ENCODE peak calls at places on chromosomes 7 and 10, in eight cellular contexts. One of them, this sample, is unnamed.

GRCh38 chr7:35694161-35694783 is 663 bp downstream of the HERPUD2 start:
- DNase-seq in PC-3: peak; percentile 23
- DNase-seq in mesenchymal stem cell: peak; percentile 51
- DNase-seq in PC-9: no peak
- DNase-seq in heart right ventricle: no peak
- DNase-seq in epithelial cell of esophagus: no peak
- DNase-seq in transverse colon: no peak
- DNase-seq in uterus: no peak
- DNase-seq in this sample: no peak

GRCh38 chr7:148661471-148661870 is 37.2 kb upstream of the CUL1 start:
- DNase-seq in PC-9: no peak
- DNase-seq in transverse colon: no peak
- DNase-seq in PC-3: no peak
- DNase-seq in epithelial cell of esophagus: no peak
- DNase-seq in heart right ventricle: no peak
- DNase-seq in uterus: no peak
- DNase-seq in mesenchymal stem cell: no peak
- DNase-seq in this sample: no peak

GRCh38 chr7:5692112-5692844 is 89.2 kb downstream of the RNF216 start:
- DNase-seq in PC-3: peak; percentile 93
- DNase-seq in uterus: peak; percentile 85
- DNase-seq in PC-9: peak; percentile 44
- DNase-seq in heart right ventricle: peak; percentile 80
- DNase-seq in transverse colon: peak; percentile 50
- DNase-seq in epithelial cell of esophagus: peak; percentile 97
- DNase-seq in mesenchymal stem cell: peak; percentile 99
- DNase-seq in this sample: peak; percentile 89

GRCh38 chr10:4316166-4316810 is 509.7 kb upstream of the AKR1E2 start:
- DNase-seq in mesenchymal stem cell: peak; percentile 28
- DNase-seq in epithelial cell of esophagus: peak; percentile 29
- DNase-seq in PC-9: no peak
- DNase-seq in PC-3: no peak
- DNase-seq in transverse colon: no peak
- DNase-seq in uterus: no peak
- DNase-seq in heart right ventricle: peak; percentile 22
- DNase-seq in this sample: peak; percentile 59

GRCh38 chr10:54903770-54904169 is 102.7 kb upstream of the PCDH15 start:
- DNase-seq in epithelial cell of esophagus: no peak
- DNase-seq in PC-9: no peak
- DNase-seq in mesenchymal stem cell: no peak
- DNase-seq in heart right ventricle: no peak
- DNase-seq in PC-3: no peak
- DNase-seq in uterus: no peak
- DNase-seq in transverse colon: no peak
- DNase-seq in this sample: no peak

GRCh38 chr7:13235961-13236360 is 548.5 kb downstream of the ARL4A start:
- DNase-seq in uterus: no peak
- DNase-seq in epithelial cell of esophagus: no peak
- DNase-seq in PC-9: no peak
- DNase-seq in PC-3: no peak
- DNase-seq in transverse colon: no peak
- DNase-seq in heart right ventricle: no peak
- DNase-seq in mesenchymal stem cell: peak; percentile 4
- DNase-seq in this sample: no peak

GRCh38 chr7:42671627-42672026 is 240.2 kb downstream of the C7orf25 start:
- DNase-seq in mesenchymal stem cell: peak; percentile 58
- DNase-seq in transverse colon: no peak
- DNase-seq in PC-9: no peak
- DNase-seq in heart right ventricle: no peak
- DNase-seq in epithelial cell of esophagus: peak; percentile 93
- DNase-seq in uterus: no peak
- DNase-seq in PC-3: peak; percentile 55
- DNase-seq in this sample: no peak

GRCh38 chr10:60114765-60115586 is 208.6 kb upstream of the CCDC6 start:
- DNase-seq in uterus: no peak
- DNase-seq in mesenchymal stem cell: peak; percentile 68
- DNase-seq in heart right ventricle: no peak
- DNase-seq in transverse colon: no peak
- DNase-seq in PC-3: peak; percentile 96
- DNase-seq in epithelial cell of esophagus: peak; percentile 68
- DNase-seq in PC-9: peak; percentile 16
- DNase-seq in this sample: no peak

GRCh38 chr10:15245530-15245929 is 77.0 kb upstream of the NMT2 start:
- DNase-seq in epithelial cell of esophagus: no peak
- DNase-seq in heart right ventricle: no peak
- DNase-seq in PC-9: no peak
- DNase-seq in transverse colon: no peak
- DNase-seq in uterus: no peak
- DNase-seq in mesenchymal stem cell: peak; percentile 8
- DNase-seq in PC-3: no peak
- DNase-seq in this sample: peak; percentile 19

GRCh38 chr10:73648252-73648651 is 7.0 kb upstream of the MYOZ1 start:
- DNase-seq in PC-3: no peak
- DNase-seq in PC-9: no peak
- DNase-seq in epithelial cell of esophagus: no peak
- DNase-seq in heart right ventricle: peak; percentile 47
- DNase-seq in mesenchymal stem cell: no peak
- DNase-seq in uterus: no peak
- DNase-seq in transverse colon: no peak
- DNase-seq in this sample: no peak

GRCh38 chr10:62049815-62050626 is 148.5 kb downstream of the ARID5B start:
- DNase-seq in PC-3: peak; percentile 64
- DNase-seq in epithelial cell of esophagus: no peak
- DNase-seq in heart right ventricle: no peak
- DNase-seq in mesenchymal stem cell: peak; percentile 42
- DNase-seq in transverse colon: no peak
- DNase-seq in uterus: no peak
- DNase-seq in PC-9: no peak
- DNase-seq in this sample: no peak

GRCh38 chr10:96697438-96697837 is 22.9 kb downstream of the PIK3AP1 start:
- DNase-seq in PC-3: no peak
- DNase-seq in heart right ventricle: no peak
- DNase-seq in mesenchymal stem cell: no peak
- DNase-seq in uterus: no peak
- DNase-seq in PC-9: no peak
- DNase-seq in transverse colon: no peak
- DNase-seq in epithelial cell of esophagus: no peak
- DNase-seq in this sample: no peak

GRCh38 chr10:28302668-28303488 is at the start of gene MPP7:
- DNase-seq in mesenchymal stem cell: peak; percentile 98
- DNase-seq in transverse colon: peak; percentile 95
- DNase-seq in uterus: peak; percentile 96
- DNase-seq in PC-9: peak; percentile 90
- DNase-seq in PC-3: peak; percentile 96
- DNase-seq in epithelial cell of esophagus: peak; percentile 99
- DNase-seq in heart right ventricle: peak; percentile 93
- DNase-seq in this sample: peak; percentile 93

GRCh38 chr10:30725661-30726060 is 96.1 kb upstream of the LYZL2 start:
- DNase-seq in PC-9: no peak
- DNase-seq in epithelial cell of esophagus: no peak
- DNase-seq in transverse colon: no peak
- DNase-seq in uterus: no peak
- DNase-seq in PC-3: no peak
- DNase-seq in heart right ventricle: no peak
- DNase-seq in mesenchymal stem cell: no peak
- DNase-seq in this sample: no peak

GRCh38 chr10:17431871-17432311 is 22.5 kb downstream of the ST8SIA6 start:
- DNase-seq in epithelial cell of esophagus: peak; percentile 29
- DNase-seq in PC-9: no peak
- DNase-seq in transverse colon: no peak
- DNase-seq in PC-3: peak; percentile 6
- DNase-seq in mesenchymal stem cell: no peak
- DNase-seq in uterus: no peak
- DNase-seq in heart right ventricle: no peak
- DNase-seq in this sample: no peak

GRCh38 chr10:128306966-128307365 is 180.7 kb upstream of the MKI67 start:
- DNase-seq in transverse colon: no peak
- DNase-seq in heart right ventricle: no peak
- DNase-seq in mesenchymal stem cell: no peak
- DNase-seq in PC-3: no peak
- DNase-seq in epithelial cell of esophagus: no peak
- DNase-seq in uterus: no peak
- DNase-seq in PC-9: no peak
- DNase-seq in this sample: no peak

GRCh38 chr10:12588091-12588850 is 238.9 kb downstream of the CAMK1D start:
- DNase-seq in epithelial cell of esophagus: peak; percentile 90
- DNase-seq in transverse colon: peak; percentile 24
- DNase-seq in uterus: no peak
- DNase-seq in PC-3: peak; percentile 63
- DNase-seq in mesenchymal stem cell: no peak
- DNase-seq in heart right ventricle: no peak
- DNase-seq in PC-9: no peak
- DNase-seq in this sample: no peak
- H3K4me3 ChIP-seq in epithelial cell of esophagus: no peak overlapping the region
- H3K4me3 ChIP-seq in transverse colon: no peak overlapping the region
- H3K4me3 ChIP-seq in uterus: no peak overlapping the region
- H3K4me3 ChIP-seq in PC-3: peak overlapping the region; percentile 61
- H3K4me3 ChIP-seq in mesenchymal stem cell: peak overlapping the region; percentile 70
- H3K4me3 ChIP-seq in heart right ventricle: no peak overlapping the region
- H3K4me3 ChIP-seq in PC-9: no peak overlapping the region
- H3K4me3 ChIP-seq in this sample: no peak overlapping the region

GRCh38 chr10:11527700-11528255 is 83.7 kb downstream of the USP6NL start:
- DNase-seq in heart right ventricle: no peak
- DNase-seq in transverse colon: no peak
- DNase-seq in epithelial cell of esophagus: no peak
- DNase-seq in PC-3: no peak
- DNase-seq in PC-9: no peak
- DNase-seq in uterus: no peak
- DNase-seq in mesenchymal stem cell: peak; percentile 61
- DNase-seq in this sample: no peak
- H3K4me3 ChIP-seq in heart right ventricle: no peak overlapping the region
- H3K4me3 ChIP-seq in transverse colon: no peak overlapping the region
- H3K4me3 ChIP-seq in epithelial cell of esophagus: no peak overlapping the region
- H3K4me3 ChIP-seq in PC-3: no peak overlapping the region
- H3K4me3 ChIP-seq in PC-9: no peak overlapping the region
- H3K4me3 ChIP-seq in uterus: no peak overlapping the region
- H3K4me3 ChIP-seq in mesenchymal stem cell: peak overlapping the region; percentile 63
- H3K4me3 ChIP-seq in this sample: peak overlapping the region; percentile 17

DNA sequence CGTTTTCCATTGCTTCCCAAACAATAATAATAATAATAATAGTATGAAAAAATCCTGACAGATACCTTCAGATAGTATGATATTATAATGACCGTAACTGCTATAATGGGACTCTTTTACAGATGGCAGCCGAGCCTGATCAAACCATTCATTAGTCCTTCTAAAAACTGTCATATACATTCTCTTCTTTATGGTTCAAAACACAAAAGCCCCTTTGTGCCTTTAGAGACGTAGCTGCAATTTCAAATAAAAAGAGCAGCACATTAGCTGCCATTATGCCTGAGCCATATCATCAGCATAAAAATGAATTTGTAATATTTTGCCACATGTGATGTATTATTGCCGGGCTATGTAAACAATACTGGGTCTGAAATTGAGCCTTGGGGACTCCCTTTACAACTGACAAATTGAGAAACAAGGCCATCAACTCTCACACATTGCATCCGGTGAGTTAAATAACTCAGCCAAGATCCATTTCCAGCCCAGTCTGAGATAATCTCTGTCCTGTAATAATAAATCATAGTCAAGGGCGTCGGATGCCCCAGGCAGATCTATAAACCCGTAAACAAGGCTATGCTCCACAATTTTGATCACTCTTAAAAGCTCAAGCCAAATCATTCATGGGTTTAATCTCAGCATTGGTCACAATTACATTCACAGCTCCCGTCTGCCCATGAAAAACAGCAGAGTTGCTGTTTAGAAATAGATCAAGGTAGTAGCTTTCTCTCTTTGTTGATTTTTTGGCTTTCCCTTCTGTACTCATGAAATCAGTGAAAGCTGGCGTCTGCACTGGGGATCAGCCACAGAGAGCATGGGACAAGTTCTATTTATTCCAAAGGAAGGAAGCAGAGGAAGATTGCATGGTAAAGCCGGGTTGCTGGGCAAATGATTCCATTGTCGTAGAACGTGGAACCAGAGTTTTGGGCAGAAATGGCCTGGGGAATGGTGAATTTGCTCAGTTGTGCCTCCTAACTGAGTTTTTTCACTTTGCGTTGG is 150.1 kb upstream of the BMPER start:
- DNase-seq in heart right ventricle: no peak
- DNase-seq in epithelial cell of esophagus: no peak
- DNase-seq in uterus: no peak
- DNase-seq in PC-3: no peak
- DNase-seq in transverse colon: no peak
- DNase-seq in PC-9: no peak
- DNase-seq in mesenchymal stem cell: no peak
- DNase-seq in this sample: no peak
- H3K4me3 ChIP-seq in heart right ventricle: no peak overlapping the region
- H3K4me3 ChIP-seq in epithelial cell of esophagus: no peak overlapping the region
- H3K4me3 ChIP-seq in uterus: no peak overlapping the region
- H3K4me3 ChIP-seq in PC-3: no peak overlapping the region
- H3K4me3 ChIP-seq in transverse colon: no peak overlapping the region
- H3K4me3 ChIP-seq in PC-9: no peak overlapping the region
- H3K4me3 ChIP-seq in mesenchymal stem cell: no peak overlapping the region
- H3K4me3 ChIP-seq in this sample: no peak overlapping the region

GRCh38 chr7:33922820-33923219 is 17.5 kb downstream of the BMPER start:
- DNase-seq in epithelial cell of esophagus: no peak
- DNase-seq in uterus: peak; percentile 57
- DNase-seq in PC-9: no peak
- DNase-seq in heart right ventricle: no peak
- DNase-seq in mesenchymal stem cell: no peak
- DNase-seq in transverse colon: no peak
- DNase-seq in PC-3: no peak
- DNase-seq in this sample: no peak
- H3K4me3 ChIP-seq in epithelial cell of esophagus: no peak overlapping the region
- H3K4me3 ChIP-seq in uterus: no peak overlapping the region
- H3K4me3 ChIP-seq in PC-9: no peak overlapping the region
- H3K4me3 ChIP-seq in heart right ventricle: no peak overlapping the region
- H3K4me3 ChIP-seq in mesenchymal stem cell: peak overlapping the region; percentile 24
- H3K4me3 ChIP-seq in transverse colon: no peak overlapping the region
- H3K4me3 ChIP-seq in PC-3: no peak overlapping the region
- H3K4me3 ChIP-seq in this sample: no peak overlapping the region

This sample was measured in SJSA1.